ENCODE peak calls at places on chromosomes 6 and 20, in five cellular contexts. N, I, Z, P and B are unnamed samples. For H3K27me3, the result is how much of the 10 kb centered on the place peaks cover.

GRCh38 chr6:53746442-53747103 is 48.2 kb upstream of the LRRC1 start:
- DNase-seq in N (no peak), I (no peak), Z (no peak), P (no peak), B (no peak)

GRCh38 chr20:35680464-35681183 is 15.9 kb upstream of the CPNE1 start:
- DNase-seq in N (no peak), I (no peak), Z (no peak), P (no peak), B (no peak)

GRCh38 chr6:56902551-56903464 is 52.1 kb upstream of the BEND6 start:
- DNase-seq in N (no peak), I (no peak), Z (peak), P (no peak), B (no peak)

GRCh38 chr20:48783533-48784272 is 44.1 kb downstream of the PREX1 start:
- DNase-seq in N (no peak), I (no peak), Z (no peak), P (no peak), B (no peak)

GRCh38 chr20:2750343-2751251 is 49.8 kb downstream of the CPXM1 start:
- DNase-seq in N (no peak), I (no peak), Z (peak), P (peak), B (no peak)

GRCh38 chr6:28323813-28324424 is 12.0 kb downstream of the ZSCAN31 start:
- DNase-seq in N (no peak), I (no peak), Z (no peak), P (no peak), B (no peak)

GRCh38 chr6:2942916-2943563 is 28.3 kb downstream of the SERPINB6 start:
- DNase-seq in N (no peak), I (no peak), Z (no peak), P (no peak), B (no peak)

GRCh38 chr6:73610444-73611275 is 43.1 kb downstream of the SLC17A5 start:
- DNase-seq in N (no peak), I (no peak), Z (peak), P (no peak), B (no peak)

GRCh38 chr6:143743256-143744166 is 65.7 kb downstream of the PHACTR2 start:
- DNase-seq in N (no peak), I (no peak), Z (no peak), P (peak), B (no peak)

GRCh38 chr6:8627085-8627861 is 191.9 kb upstream of the SLC35B3 start:
- DNase-seq in N (no peak), I (no peak), Z (peak), P (no peak), B (no peak)

GRCh38 chr6:96947055-96947454 is 22.5 kb downstream of the KLHL32 start:
- DNase-seq in N (no peak), I (no peak), Z (no peak), P (no peak), B (no peak)

GRCh38 chr20:46212876-46213275 is 94.8 kb downstream of the CD40 start:
- DNase-seq in N (no peak), I (no peak), Z (no peak), P (no peak), B (no peak)

GRCh38 chr20:6718660-6719059 is 48.8 kb upstream of the BMP2 start:
- DNase-seq in N (no peak), I (no peak), Z (no peak), P (no peak), B (no peak)

GRCh38 chr20:32585519-32586127 is 490 bp upstream of the NOL4L start:
- DNase-seq in N (no peak), I (no peak), Z (no peak), P (no peak), B (no peak)

GRCh38 chr20:137668-138131 is 4.7 kb upstream of the DEFB126 start:
- DNase-seq in N (no peak), I (no peak), Z (peak), P (no peak), B (no peak)

GRCh38 chr6:71510057-71510713 is 221.6 kb downstream of the OGFRL1 start:
- DNase-seq in N (no peak), I (peak), Z (peak), P (peak), B (no peak)

GRCh38 chr20:3800878-3801260 is 4.8 kb downstream of the CDC25B start:
- DNase-seq in N (no peak), I (no peak), Z (no peak), P (peak), B (no peak)

GRCh38 chr6:54411767-54412166 is 103.5 kb downstream of the TINAG start:
- DNase-seq in N (no peak), I (no peak), Z (no peak), P (no peak), B (no peak)

DNA sequence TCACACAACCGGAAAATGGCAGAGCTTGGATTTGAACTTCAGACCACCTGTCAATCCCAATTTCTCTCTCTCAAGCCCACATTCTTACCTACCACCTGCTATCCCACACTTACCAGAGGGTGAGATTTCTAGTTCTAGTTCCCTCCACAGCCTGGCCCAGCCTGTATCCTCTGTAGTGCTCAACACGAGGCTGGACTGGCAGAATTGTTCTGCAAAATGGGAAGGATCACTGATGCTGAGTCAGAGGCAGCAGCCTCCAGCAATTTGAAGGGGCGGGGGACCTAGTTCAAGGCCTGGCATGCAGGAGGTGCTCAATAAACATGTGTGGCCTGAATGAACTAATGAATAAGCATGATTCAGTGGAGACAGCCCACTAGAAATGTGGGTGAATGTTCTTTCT is 53.6 kb upstream of the TTPAL start:
- DNase-seq in N (no peak), I (no peak), Z (peak), P (no peak), B (no peak)
- H3K27me3 ChIP-seq in N (under half), I (under half), Z (under half), P (under half), B (under half)

DNA sequence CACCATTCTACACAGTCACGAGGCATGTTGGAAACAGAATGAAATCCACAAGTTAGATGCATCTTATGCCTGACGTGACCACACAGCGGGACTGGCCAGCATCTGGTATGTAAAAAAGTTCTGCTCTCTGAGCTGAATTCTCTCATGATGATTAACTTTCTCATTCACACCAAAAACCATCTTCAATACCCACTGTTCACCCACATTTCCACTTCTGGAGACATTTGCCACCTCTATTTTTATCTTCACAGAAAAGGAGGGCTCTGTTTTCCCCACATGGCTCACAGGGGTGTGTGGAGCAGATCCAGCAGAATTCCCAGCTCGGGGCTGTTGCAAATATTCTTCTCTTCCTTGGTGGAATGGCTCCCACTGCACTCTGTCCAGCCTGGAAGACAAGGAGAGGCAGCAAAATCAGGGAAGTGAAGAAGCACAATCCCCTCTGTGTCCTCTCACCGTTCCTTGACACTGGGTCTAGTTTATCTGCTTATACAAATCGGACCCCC is 303.4 kb downstream of the TAF4 start:
- DNase-seq in N (no peak), I (peak), Z (no peak), P (no peak), B (no peak)
- H3K27me3 ChIP-seq in N (under half), I (half or more), Z (under half), P (under half), B (half or more)

GRCh38 chr20:17369506-17369905 is 142.7 kb downstream of the PCSK2 start:
- DNase-seq in N (no peak), I (no peak), Z (no peak), P (no peak), B (no peak)
- H3K27me3 ChIP-seq in N (under half), I (under half), Z (under half), P (under half), B (under half)

DNA sequence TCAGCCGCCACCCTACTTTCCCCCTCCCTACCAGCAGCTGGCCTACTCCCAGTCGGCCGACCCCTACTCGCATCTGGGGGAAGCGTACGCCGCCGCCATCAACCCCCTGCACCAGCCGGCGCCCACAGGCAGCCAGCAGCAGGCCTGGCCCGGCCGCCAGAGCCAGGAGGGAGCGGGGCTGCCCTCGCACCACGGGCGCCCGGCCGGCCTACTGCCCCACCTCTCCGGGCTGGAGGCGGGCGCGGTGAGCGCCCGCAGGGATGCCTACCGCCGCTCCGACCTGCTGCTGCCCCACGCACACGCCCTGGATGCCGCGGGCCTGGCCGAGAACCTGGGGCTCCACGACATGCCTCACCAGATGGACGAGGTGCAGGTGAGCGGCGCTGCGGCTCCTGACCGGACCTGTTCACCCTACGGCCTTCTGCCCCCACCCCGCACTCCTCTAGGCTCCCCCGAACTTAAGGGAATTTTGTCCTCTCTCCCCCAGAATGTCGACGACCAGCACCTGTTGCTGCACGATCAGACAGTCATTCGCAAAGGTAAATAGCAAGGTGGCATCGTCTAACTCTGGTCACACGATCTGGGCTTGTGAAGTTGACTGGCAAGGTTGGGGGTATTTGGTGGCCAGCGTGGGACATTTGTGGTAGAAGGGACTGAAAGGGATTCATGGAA is 2.3 kb downstream of the TFAP2C start:
- DNase-seq in N (no peak), I (no peak), Z (peak), P (no peak), B (no peak)
- H3K27me3 ChIP-seq in N (half or more), I (half or more), Z (half or more), P (half or more), B (half or more)

DNA sequence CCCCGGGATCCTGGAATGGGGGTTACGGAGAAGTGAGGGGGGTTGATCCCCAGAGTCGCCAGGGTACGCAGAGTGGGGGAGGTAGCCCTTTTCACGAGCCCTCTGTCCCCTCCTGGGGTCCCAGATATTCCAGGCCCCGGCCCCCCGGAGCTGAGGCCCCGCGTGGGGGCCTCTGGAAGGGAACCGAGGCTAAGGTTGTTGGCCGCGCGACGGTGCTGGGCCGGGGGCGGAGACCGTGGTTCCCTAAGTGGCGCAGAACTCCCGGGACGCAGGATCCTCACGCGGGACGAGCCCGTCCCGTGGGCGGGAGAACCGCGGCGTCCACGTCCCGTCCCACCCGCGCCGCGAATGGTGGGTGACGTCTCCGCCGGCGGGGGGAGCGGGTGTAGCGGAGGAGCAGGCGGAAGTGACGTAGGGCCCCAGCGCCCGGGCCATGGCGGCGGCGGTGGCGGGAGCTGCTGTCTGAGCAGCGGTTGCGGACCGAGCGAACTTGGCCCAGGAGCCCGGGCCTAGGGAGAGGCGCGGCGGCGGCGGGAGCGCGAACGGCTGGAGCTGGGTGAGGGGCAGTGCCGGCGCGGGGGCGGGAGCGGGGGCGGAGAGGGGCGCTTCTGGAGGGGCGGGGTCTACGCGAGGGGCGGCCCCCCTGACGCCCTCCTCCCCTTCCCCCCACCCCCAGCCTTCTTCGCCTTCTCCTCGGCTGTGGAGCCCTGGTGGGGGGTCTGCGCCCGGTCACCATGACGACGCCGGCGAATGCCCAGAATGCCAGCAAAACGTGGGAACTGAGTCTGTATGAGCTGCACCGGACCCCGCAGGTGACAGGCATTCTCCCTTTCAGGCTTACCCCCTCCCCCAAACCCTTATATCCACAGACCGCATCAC is at the start of gene RING1:
- DNase-seq in N (peak), I (peak), Z (peak), P (peak), B (peak)
- H3K27me3 ChIP-seq in N (under half), I (under half), Z (under half), P (under half), B (under half)

DNA sequence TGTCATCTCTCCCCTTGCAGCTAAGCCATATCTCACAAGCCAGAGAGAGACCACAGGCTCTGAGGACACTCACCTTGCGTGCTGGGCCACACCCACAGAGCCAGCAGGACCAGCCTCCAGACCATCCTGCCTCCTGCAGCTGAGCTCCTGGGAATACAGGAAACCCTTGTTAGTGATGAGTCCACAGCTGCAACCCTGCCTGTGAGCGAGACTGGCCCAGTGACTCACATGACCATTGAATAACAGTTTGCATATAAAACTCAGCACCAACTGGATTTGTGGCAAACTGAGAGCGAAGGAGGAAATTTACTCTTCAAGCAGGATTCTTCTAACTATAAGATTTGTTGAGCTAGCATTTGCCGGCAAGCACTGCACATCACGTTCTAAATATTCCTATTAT is 3.0 kb downstream of the THBS2 start:
- DNase-seq in N (no peak), I (peak), Z (peak), P (peak), B (peak)
- H3K27me3 ChIP-seq in N (under half), I (under half), Z (under half), P (under half), B (half or more)